ENCODE peak calls at places on chromosomes 7 and 10, in nine cellular contexts. Y, P, C, H, O, D, M, V and B are unnamed samples.

GRCh38 chr7:102170417-102170970 is 116.2 kb upstream of the SH2B2 start:
- DNase-seq in M (no peak), C (no peak), H (no peak), Y (peak), P (peak), D (peak), V (no peak), O (no peak), B (peak)

GRCh38 chr10:88616250-88616977 is 29.9 kb downstream of the LIPJ start:
- DNase-seq in C (no peak), V (no peak), O (no peak), P (no peak), D (no peak), Y (no peak), H (peak), M (peak), B (no peak)

GRCh38 chr10:124522903-124523260 is 61.3 kb downstream of the LHPP start:
- DNase-seq in O (no peak), V (no peak), H (no peak), C (no peak), P (no peak), D (peak), Y (peak), M (no peak), B (no peak)

GRCh38 chr7:18654709-18655108 is 159.2 kb downstream of the HDAC9 start:
- DNase-seq in D (no peak), V (no peak), P (no peak), M (no peak), C (no peak), Y (no peak), H (peak), O (no peak), B (no peak)

GRCh38 chr10:99730026-99730425 is 1.9 kb downstream of the COX15 start:
- DNase-seq in C (no peak), O (no peak), H (no peak), Y (no peak), V (no peak), D (no peak), M (no peak), P (peak), B (peak)

GRCh38 chr10:119483001-119483400 is 59.5 kb downstream of the RGS10 start:
- DNase-seq in O (no peak), D (no peak), M (no peak), P (no peak), V (no peak), C (no peak), Y (no peak), H (no peak), B (no peak)

GRCh38 chr10:109974509-109975191 is 33.1 kb upstream of the ADD3 start:
- DNase-seq in V (no peak), H (no peak), O (no peak), Y (no peak), D (no peak), M (no peak), C (no peak), P (peak), B (no peak)

GRCh38 chr10:95273393-95274312 is 17.1 kb downstream of the PDLIM1 start:
- DNase-seq in P (peak), O (no peak), D (no peak), V (peak), M (peak), Y (peak), C (peak), H (peak), B (peak)

GRCh38 chr7:93921607-93922446 is at the start of gene GNG11:
- DNase-seq in P (peak), D (peak), C (peak), Y (peak), O (peak), M (peak), H (peak), V (no peak), B (peak)

GRCh38 chr7:147088916-147089315 is 972.3 kb downstream of the CNTNAP2 start:
- DNase-seq in D (no peak), O (no peak), M (no peak), Y (no peak), H (no peak), P (no peak), C (no peak), V (no peak), B (no peak)

GRCh38 chr10:119368991-119369869 is 161.9 kb downstream of the GRK5 start:
- DNase-seq in V (no peak), P (no peak), M (no peak), O (peak), D (no peak), Y (no peak), H (no peak), C (no peak), B (no peak)

GRCh38 chr7:150717821-150718420 is 1.5 kb downstream of the GIMAP1 start:
- DNase-seq in C (no peak), P (no peak), H (no peak), Y (no peak), O (no peak), D (no peak), M (no peak), V (no peak), B (no peak)

GRCh38 chr10:62732841-62733653 is 71.5 kb upstream of the ADO start:
- DNase-seq in V (peak), D (no peak), C (no peak), H (no peak), Y (peak), M (no peak), O (peak), P (peak), B (peak)

GRCh38 chr10:48306870-48307531 is 524 bp downstream of the MAPK8 start:
- DNase-seq in O (no peak), M (peak), Y (peak), H (peak), P (peak), D (peak), C (peak), V (no peak), B (peak)

GRCh38 chr10:100781145-100781665 is 35.8 kb downstream of the PAX2 start:
- DNase-seq in C (no peak), Y (no peak), V (no peak), H (no peak), D (no peak), P (no peak), O (no peak), M (no peak), B (no peak)

GRCh38 chr7:1232623-1233327 is at the start of gene UNCX:
- DNase-seq in V (no peak), C (no peak), M (no peak), D (peak), Y (no peak), H (no peak), P (no peak), O (no peak), B (no peak)
- H3K4me3 ChIP-seq in V (no peak), C (no peak), M (no peak), D (no peak), Y (no peak), H (no peak), P (no peak), O (no peak), B (no peak)

GRCh38 chr7:158706273-158706704 is 1.7 kb upstream of the NCAPG2 start:
- DNase-seq in M (no peak), D (no peak), O (no peak), P (peak), H (no peak), V (no peak), C (no peak), Y (no peak), B (peak)

GRCh38 chr7:158706710-158707590 is 2.3 kb upstream of the NCAPG2 start:
- DNase-seq in C (no peak), M (no peak), H (no peak), D (no peak), P (no peak), Y (no peak), V (no peak), O (no peak), B (no peak)

GRCh38 chr7:158702944-158703343 is 1.7 kb downstream of the NCAPG2 start:
- DNase-seq in D (no peak), O (no peak), Y (no peak), H (no peak), P (no peak), M (no peak), C (no peak), V (no peak), B (no peak)

GRCh38 chr7:158705234-158705890 is 758 bp upstream of the NCAPG2 start:
- DNase-seq in Y (no peak), V (no peak), M (no peak), H (no peak), P (no peak), O (no peak), D (peak), C (no peak), B (peak)

DNA sequence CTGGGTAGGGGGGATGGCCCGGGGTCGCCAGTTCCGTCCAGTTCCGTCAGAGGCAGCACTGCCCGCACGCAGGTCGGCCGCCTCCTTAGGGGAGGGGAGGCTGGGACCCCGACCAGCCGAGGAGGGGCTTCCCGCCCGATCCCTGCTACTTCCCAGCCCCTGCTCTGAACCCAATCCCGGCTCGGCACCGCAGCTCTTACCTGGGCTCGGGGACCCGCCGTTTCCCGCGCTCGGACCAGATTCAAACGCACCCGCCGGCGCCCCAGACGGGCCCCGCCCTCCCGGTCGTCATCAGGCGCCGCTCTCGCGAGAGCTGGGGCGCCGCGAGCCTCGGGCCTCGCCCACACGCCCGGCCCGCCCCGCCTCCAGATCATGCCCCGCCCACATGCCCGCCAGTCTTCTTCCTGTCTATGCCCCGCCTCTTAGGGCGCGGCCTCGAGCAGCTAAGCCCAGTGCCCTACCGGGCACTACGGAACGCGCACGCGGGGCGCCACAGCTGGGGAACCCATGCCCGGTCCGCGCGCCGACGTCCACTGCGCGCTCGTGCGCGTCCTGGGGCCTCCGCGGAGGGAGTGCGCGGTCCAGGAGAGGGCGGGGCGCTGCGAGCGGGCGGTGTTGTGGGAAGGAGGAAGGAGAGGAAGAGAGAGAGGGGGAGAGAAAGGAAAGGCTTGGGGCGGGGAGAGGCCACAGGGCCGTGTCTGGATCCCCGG is at the start of gene NCAPG2:
- DNase-seq in M (peak), H (peak), C (peak), P (peak), D (peak), V (peak), Y (peak), O (peak), B (peak)
- TF ChIP-seq CTCF in M (peak), H (peak), C (peak), P (no peak), D (peak), V (peak), Y (no peak), O (no peak), B (no peak)

DNA sequence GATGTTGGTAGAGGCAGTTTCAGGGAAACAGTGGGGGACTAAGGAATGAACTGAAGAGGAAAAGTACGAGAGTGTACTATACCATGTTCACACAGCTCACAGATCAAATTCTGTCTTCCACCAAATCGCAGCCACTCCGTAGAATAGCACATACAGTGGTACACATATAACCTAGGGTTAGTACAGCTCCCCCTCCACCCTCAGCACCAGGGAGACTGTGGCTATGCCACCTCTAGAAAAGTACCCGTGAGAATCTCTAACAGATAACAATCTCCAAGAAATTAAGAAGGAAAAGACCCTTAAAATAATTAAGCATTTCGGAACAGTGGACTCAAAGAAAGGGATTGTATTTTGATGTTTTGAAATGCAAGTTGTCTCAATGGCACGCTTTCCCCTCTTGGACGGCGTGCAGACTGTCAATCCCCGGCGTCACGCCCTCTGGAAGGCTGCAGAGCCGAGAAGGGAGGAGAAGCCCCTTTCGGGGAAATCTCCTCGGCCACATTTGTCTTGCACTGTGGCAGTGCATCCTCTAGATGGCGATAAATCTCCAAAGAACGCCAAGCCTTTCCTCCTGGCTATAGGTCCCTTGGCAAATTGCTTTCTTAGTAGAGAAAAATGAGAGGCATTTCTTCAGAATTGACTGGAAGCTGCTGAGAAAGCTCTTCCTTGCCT is 345.0 kb downstream of the REEP3 start:
- DNase-seq in M (no peak), V (peak), O (peak), Y (peak), D (peak), P (peak), C (peak), H (no peak), B (peak)
- H3K4me3 ChIP-seq in M (peak), V (peak), O (no peak), Y (peak), D (peak), P (no peak), C (no peak), H (peak), B (no peak)

GRCh38 chr7:138785587-138786437 is 12.0 kb upstream of the TMEM213 start:
- DNase-seq in H (no peak), V (no peak), C (no peak), Y (no peak), P (peak), D (no peak), O (no peak), M (no peak), B (no peak)
- TF ChIP-seq CTCF in H (no peak), V (no peak), C (no peak), Y (no peak), P (no peak), D (no peak), O (no peak), M (no peak), B (no peak)